ENCODE peak calls at places on chromosome 6, in four cellular contexts. A, F, R and B are unnamed samples.

GRCh38 chr6:52545844-52546119 is 31.1 kb downstream of the TRAM2 start:
- DNase-seq in A (no peak), F (no peak), R (no peak), B (no peak)

GRCh38 chr6:30124391-30124790 is 11.5 kb upstream of the TRIM31 start:
- DNase-seq in A (no peak), F (no peak), R (no peak), B (no peak)

GRCh38 chr6:163711615-163712568 is 297.4 kb downstream of the QKI start:
- DNase-seq in A (no peak), F (no peak), R (peak), B (no peak)

GRCh38 chr6:97187951-97188350 is 95.1 kb downstream of the MMS22L start:
- DNase-seq in A (no peak), F (no peak), R (no peak), B (no peak)

GRCh38 chr6:168390746-168391400 is 50.1 kb upstream of the SMOC2 start:
- DNase-seq in A (no peak), F (no peak), R (no peak), B (no peak)

GRCh38 chr6:145960918-145961604 is 3.1 kb downstream of the SHPRH start:
- DNase-seq in A (no peak), F (no peak), R (no peak), B (no peak)

GRCh38 chr6:126170875-126171489 is 168.9 kb upstream of the CENPW start:
- DNase-seq in A (no peak), F (no peak), R (peak), B (no peak)

GRCh38 chr6:571892-572291 is 85.0 kb downstream of the HUS1B start:
- DNase-seq in A (no peak), F (no peak), R (no peak), B (no peak)

GRCh38 chr6:88171312-88171711 is 5.2 kb upstream of the CNR1 start:
- DNase-seq in A (no peak), F (no peak), R (no peak), B (no peak)

GRCh38 chr6:33139596-33140206 is 52.6 kb downstream of the COL11A2 start:
- DNase-seq in A (no peak), F (no peak), R (no peak), B (no peak)

GRCh38 chr6:21753571-21754108 is 160.1 kb downstream of the SOX4 start:
- DNase-seq in A (no peak), F (no peak), R (no peak), B (no peak)

GRCh38 chr6:132400641-132401119 is 595 bp downstream of the MOXD1 start:
- DNase-seq in A (no peak), F (no peak), R (no peak), B (peak)

GRCh38 chr6:134020968-134021367 is 31.5 kb downstream of the SLC2A12 start:
- DNase-seq in A (no peak), F (no peak), R (no peak), B (no peak)

DNA sequence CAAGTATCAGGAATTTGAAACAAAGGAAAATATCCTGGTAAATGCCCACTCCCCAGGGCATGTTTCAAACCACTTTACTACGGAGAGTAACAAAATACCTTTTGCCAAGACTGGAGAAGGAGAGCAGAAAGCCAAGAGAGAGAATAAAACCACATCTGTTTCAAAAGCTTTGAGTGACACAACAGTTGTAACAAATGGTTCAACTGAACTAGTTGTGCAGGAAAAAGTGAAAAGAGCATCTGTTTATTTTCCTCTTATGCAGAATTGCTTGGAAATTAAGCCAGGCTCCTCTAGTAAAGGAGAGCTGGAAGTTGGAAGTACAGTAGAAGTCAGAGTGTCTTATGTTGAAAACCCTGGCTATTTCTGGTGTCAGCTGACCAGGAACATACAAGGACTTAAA is 2.4 kb downstream of the TDRD6 start:
- DNase-seq in A (no peak), F (no peak), R (no peak), B (no peak)
- TF ChIP-seq TEAD4 in A (no peak), F (no peak), R (no peak), B (no peak)

DNA sequence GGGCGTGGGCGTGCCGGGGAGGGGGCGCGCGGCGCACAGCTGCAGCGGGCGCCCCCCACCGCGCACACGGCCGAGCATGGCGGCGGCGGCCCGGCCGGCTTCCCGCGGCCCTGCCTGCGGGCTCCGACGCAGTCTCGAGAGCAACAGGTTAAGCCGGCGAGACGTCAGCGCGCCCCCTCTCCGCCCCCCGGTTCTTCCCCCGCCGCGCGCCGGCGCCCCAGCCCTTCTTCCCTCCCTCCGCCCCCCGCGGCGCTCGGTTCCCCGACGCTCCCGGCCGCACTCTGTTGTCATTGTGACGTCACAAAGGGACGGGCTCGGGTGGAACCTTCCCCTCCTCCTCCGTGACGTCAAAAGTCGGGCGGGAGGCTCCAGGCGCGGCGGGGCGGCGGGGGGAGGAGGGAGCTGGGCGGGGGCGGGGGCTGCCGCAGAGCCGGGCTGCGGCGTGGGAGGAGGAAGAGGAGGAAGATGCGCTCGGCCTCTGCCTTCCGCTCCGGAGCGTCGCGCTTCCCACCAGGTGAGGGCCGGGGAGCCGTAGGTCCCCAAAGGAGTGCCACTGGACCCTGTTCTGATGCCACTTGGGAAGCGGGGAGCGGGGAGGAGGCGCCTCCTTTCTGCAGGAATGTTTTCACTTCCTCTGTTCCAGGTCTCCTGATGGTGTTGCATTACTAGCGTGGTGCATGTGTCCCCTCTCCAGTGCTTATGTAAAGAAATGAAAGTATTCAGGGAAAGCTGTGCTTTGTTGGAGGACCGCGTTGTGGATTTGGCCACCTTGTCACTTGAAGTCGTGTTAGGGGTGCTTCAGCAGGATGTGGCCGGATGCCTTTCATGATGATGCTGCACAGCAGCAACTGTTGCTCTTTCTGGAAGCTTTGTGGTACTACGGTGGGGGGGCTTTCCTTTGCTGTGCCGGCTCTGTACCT is 2.8 kb downstream of the JARID2 start:
- DNase-seq in A (peak), F (peak), R (peak), B (peak)
- TF ChIP-seq CTCF in A (no peak), F (peak), R (peak), B (no peak)

GRCh38 chr6:8157839-8158238 is 55.5 kb upstream of the EEF1E1 start:
- DNase-seq in A (no peak), F (no peak), R (no peak), B (no peak)
- TF ChIP-seq USF2 in A (no peak), F (no peak), R (no peak), B (no peak)

DNA sequence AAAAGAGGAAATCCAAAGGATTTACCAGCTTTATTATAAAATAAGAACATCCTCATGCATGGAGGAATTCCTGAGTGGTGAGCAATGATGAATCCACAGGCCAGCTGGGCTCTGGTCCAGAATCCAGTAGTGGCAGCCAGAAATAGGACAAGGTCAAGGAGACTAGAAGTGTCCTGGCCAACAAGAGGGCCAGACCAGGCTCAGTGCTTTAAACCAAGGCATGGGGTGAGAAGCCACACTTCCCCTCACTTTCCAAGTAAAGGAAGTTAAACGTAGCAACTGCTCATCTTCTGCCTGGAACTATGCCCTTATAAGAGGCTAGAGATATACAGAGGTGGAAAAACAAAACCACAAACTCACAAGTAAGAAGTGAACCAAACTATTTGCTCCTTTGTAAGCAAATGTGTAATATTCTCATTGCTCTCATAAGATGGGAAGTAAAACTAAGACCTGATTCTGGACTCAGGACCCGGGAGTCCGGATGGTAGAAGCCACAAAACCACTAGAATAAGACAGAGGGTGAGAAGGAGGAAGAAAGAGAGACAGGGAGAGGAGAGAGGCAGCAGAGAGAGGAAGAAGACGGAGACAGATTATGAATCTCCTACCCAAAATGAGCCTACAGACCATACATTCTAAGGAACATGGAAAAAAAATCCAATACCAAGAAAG is 253.2 kb downstream of the UST start:
- DNase-seq in A (no peak), F (no peak), R (no peak), B (no peak)
- TF ChIP-seq TEAD4 in A (no peak), F (no peak), R (peak), B (no peak)

GRCh38 chr6:74091794-74092157 is 395.8 kb downstream of the CD109 start:
- DNase-seq in A (no peak), F (no peak), R (no peak), B (no peak)

GRCh38 chr6:74091133-74091793 is 395.3 kb downstream of the CD109 start:
- DNase-seq in A (peak), F (no peak), R (peak), B (no peak)

DNA sequence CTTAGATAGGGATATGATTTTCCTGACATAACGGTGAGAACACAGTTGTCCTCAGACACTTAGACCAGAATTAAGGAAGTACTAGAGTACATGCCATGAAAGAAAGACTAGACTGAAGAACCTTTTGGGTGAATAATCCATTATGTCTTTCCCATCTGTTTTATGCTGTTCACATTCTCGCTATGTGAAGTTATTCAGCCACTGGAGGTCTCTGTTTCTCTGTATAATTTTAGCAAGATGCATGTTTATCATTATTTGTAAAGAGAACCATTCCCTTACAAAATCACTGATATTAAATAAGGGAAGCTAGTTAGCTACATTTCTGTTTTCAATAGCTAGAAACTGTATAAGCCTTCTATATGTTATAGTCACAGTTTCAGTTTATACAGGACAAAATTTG is 391.9 kb downstream of the CD109 start:
- DNase-seq in A (no peak), F (no peak), R (no peak), B (no peak)
- TF ChIP-seq CTCF in A (no peak), F (no peak), R (no peak), B (no peak)

DNA sequence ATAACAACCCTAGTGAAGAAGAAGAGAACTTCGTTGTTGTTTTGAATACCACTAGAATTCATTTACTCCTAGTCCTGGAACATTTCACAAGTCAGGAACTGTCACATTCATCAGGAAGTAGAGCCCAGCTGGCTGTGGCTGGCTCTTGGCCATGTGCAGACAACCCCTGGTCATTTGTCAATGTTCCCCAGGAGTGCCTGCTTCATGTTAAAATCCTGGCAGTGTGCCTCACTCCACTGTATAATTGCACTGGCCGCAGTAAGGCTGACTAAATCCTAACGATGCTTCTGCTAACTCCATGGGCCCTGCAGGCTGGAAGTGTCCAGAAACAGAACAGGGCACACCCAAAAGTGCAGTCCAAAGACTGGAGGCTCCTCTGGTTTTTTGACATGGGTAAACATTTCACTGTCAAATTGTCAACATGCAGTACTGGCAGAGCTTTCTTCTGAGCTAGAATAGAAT is 41.5 kb upstream of the ADGRF1 start:
- DNase-seq in A (no peak), F (no peak), R (peak), B (no peak)
- TF ChIP-seq USF2 in A (no peak), F (no peak), R (no peak), B (no peak)